ENCODE peak calls at places on chromosomes 3 and 15, in eight cellular contexts. X, B, H, J, Z, N, S and A are unnamed samples.

GRCh38 chr15:77527831-77528231 is 104.9 kb downstream of the LINGO1 start:
- DNase-seq in X (no peak), B (no peak), H (no peak), J (no peak), Z (no peak), N (no peak), S (no peak), A (no peak)

GRCh38 chr3:122497425-122497824 is 17.3 kb downstream of the KPNA1 start:
- DNase-seq in X (no peak), B (no peak), H (no peak), J (no peak), Z (peak), N (peak), S (peak), A (no peak)

GRCh38 chr3:58874795-58875194 is 175.0 kb downstream of the CFAP20DC start:
- DNase-seq in X (no peak), B (no peak), H (no peak), J (no peak), Z (peak), N (peak), S (peak), A (no peak)

GRCh38 chr3:140050977-140051957 is 116.3 kb downstream of the CLSTN2 start:
- DNase-seq in X (no peak), B (peak), H (no peak), J (no peak), Z (no peak), N (no peak), S (no peak), A (no peak)

GRCh38 chr3:18648163-18648562 is 223.0 kb upstream of the SATB1 start:
- DNase-seq in X (no peak), B (no peak), H (no peak), J (no peak), Z (no peak), N (no peak), S (no peak), A (no peak)

GRCh38 chr3:16599694-16600093 is 5.5 kb downstream of the DAZL start:
- DNase-seq in X (no peak), B (no peak), H (no peak), J (no peak), Z (no peak), N (no peak), S (no peak), A (no peak)

GRCh38 chr15:67186226-67186649 is 68.2 kb downstream of the AAGAB start:
- DNase-seq in X (no peak), B (no peak), H (no peak), J (peak), Z (no peak), N (no peak), S (no peak), A (peak)

GRCh38 chr3:58025824-58026579 is 17.8 kb downstream of the FLNB start:
- DNase-seq in X (no peak), B (no peak), H (no peak), J (no peak), Z (peak), N (no peak), S (no peak), A (no peak)

GRCh38 chr3:25823314-25823713 is 33.4 kb downstream of the OXSM start:
- DNase-seq in X (no peak), B (no peak), H (no peak), J (no peak), Z (no peak), N (no peak), S (no peak), A (no peak)

GRCh38 chr3:103385991-103386390 is 951.2 kb downstream of the ZPLD1 start:
- DNase-seq in X (no peak), B (no peak), H (no peak), J (no peak), Z (no peak), N (no peak), S (no peak), A (no peak)

GRCh38 chr15:95016511-95017219 is 785.3 kb downstream of the MCTP2 start:
- DNase-seq in X (no peak), B (no peak), H (no peak), J (no peak), Z (no peak), N (no peak), S (no peak), A (no peak)

GRCh38 chr3:64213224-64213893 is 11.9 kb downstream of the PRICKLE2 start:
- DNase-seq in X (no peak), B (no peak), H (no peak), J (no peak), Z (no peak), N (no peak), S (no peak), A (no peak)

GRCh38 chr3:52794612-52795099 is at the start of gene ITIH3:
- DNase-seq in X (no peak), B (no peak), H (no peak), J (no peak), Z (peak), N (no peak), S (no peak), A (no peak)

GRCh38 chr15:76987896-76988860 is 6.7 kb upstream of the PSTPIP1 start:
- DNase-seq in X (no peak), B (no peak), H (no peak), J (no peak), Z (no peak), N (peak), S (no peak), A (peak)

GRCh38 chr15:96316953-96317629 is 13.4 kb upstream of the NR2F2 start:
- DNase-seq in X (no peak), B (no peak), H (no peak), J (no peak), Z (no peak), N (no peak), S (peak), A (no peak)

GRCh38 chr15:92164327-92165000 is 229.2 kb upstream of the ST8SIA2 start:
- DNase-seq in X (no peak), B (no peak), H (no peak), J (peak), Z (peak), N (no peak), S (no peak), A (no peak)

GRCh38 chr3:10173926-10174435 is 9.3 kb downstream of the IRAK2 start:
- DNase-seq in X (no peak), B (no peak), H (no peak), J (peak), Z (peak), N (no peak), S (peak), A (no peak)

GRCh38 chr15:66580643-66581042 is 14.8 kb upstream of the LCTL start:
- DNase-seq in X (no peak), B (no peak), H (no peak), J (no peak), Z (peak), N (no peak), S (no peak), A (no peak)

GRCh38 chr15:64926661-64927060 is 15.0 kb downstream of the ANKDD1A start:
- DNase-seq in X (no peak), B (no peak), H (no peak), J (no peak), Z (no peak), N (no peak), S (no peak), A (no peak)

GRCh38 chr15:31372635-31373091 is 46.0 kb downstream of the KLF13 start:
- DNase-seq in X (no peak), B (no peak), H (no peak), J (peak), Z (peak), N (no peak), S (no peak), A (no peak)

GRCh38 chr15:74315626-74316025 is 51.8 kb downstream of the CYP11A1 start:
- DNase-seq in X (no peak), B (no peak), H (no peak), J (no peak), Z (no peak), N (peak), S (no peak), A (peak)

GRCh38 chr15:82135645-82136044 is 89.8 kb upstream of the MEX3B start:
- DNase-seq in X (no peak), B (no peak), H (no peak), J (no peak), Z (peak), N (no peak), S (no peak), A (no peak)

GRCh38 chr3:151002582-151002981 is 30.1 kb upstream of the CLRN1 start:
- DNase-seq in X (no peak), B (no peak), H (no peak), J (no peak), Z (no peak), N (no peak), S (no peak), A (no peak)

GRCh38 chr15:89021224-89021623 is 67.0 kb upstream of the ABHD2 start:
- DNase-seq in X (no peak), B (no peak), H (no peak), J (peak), Z (no peak), N (no peak), S (no peak), A (no peak)

GRCh38 chr3:189275852-189276251 is 104.1 kb downstream of the TPRG1 start:
- DNase-seq in X (no peak), B (no peak), H (no peak), J (no peak), Z (no peak), N (no peak), S (no peak), A (no peak)

GRCh38 chr3:184679056-184679502 is 32.8 kb downstream of the MAGEF1 start:
- DNase-seq in X (no peak), B (no peak), H (no peak), J (no peak), Z (no peak), N (no peak), S (no peak), A (no peak)

GRCh38 chr3:12328132-12328915 is 39.5 kb downstream of the PPARG start:
- DNase-seq in X (no peak), B (no peak), H (no peak), J (no peak), Z (no peak), N (no peak), S (no peak), A (no peak)

GRCh38 chr15:100723323-100723801 is 121.0 kb downstream of the ASB7 start:
- DNase-seq in X (no peak), B (no peak), H (no peak), J (no peak), Z (no peak), N (no peak), S (peak), A (no peak)